ENCODE peak calls at places on chromosomes 13 and 19, in ten cellular contexts. Q is DND-41, C is neural progenitor cell, D is tibial nerve, B is breast epithelium, A is IMR-90, E is gastrocnemius medialis, N is fibroblast of lung, U is ovary, V is transverse colon. Z is an unnamed sample.

GRCh38 chr13:75445717-75446529 is 36.0 kb downstream of the TBC1D4 start:
- DNase-seq in U (no peak), V (no peak), D (no peak), B (no peak), A (peak), C (no peak), Q (no peak), E (no peak), N (peak), Z (no peak)

GRCh38 chr19:51503428-51503827 is 1.8 kb upstream of the SIGLEC12 start:
- DNase-seq in C (no peak), N (no peak), U (no peak), B (no peak), A (no peak), D (no peak), V (no peak), Q (no peak), E (no peak), Z (no peak)

GRCh38 chr13:23810842-23811241 is 78.4 kb downstream of the MIPEP start:
- DNase-seq in D (no peak), Q (no peak), N (no peak), A (no peak), B (no peak), U (no peak), V (no peak), E (no peak), C (no peak), Z (no peak)

GRCh38 chr19:33373701-33374405 is at the start of gene CEBPG:
- DNase-seq in N (peak), A (peak), U (peak), V (peak), B (no peak), C (peak), Q (peak), D (no peak), E (peak), Z (peak)

GRCh38 chr19:40284501-40285352 is at the start of gene AKT2:
- DNase-seq in Q (peak), D (peak), U (peak), A (peak), V (no peak), B (no peak), E (peak), C (peak), N (peak), Z (peak)

GRCh38 chr13:44410328-44410859 is 36.8 kb downstream of the SERP2 start:
- DNase-seq in E (no peak), V (peak), A (no peak), B (no peak), C (no peak), Q (no peak), D (no peak), U (no peak), N (no peak), Z (no peak)

GRCh38 chr19:498591-498950 is 2.3 kb downstream of the MADCAM1 start:
- DNase-seq in B (no peak), U (no peak), E (no peak), D (no peak), C (no peak), Q (no peak), V (no peak), A (no peak), N (no peak), Z (no peak)

GRCh38 chr13:46492946-46493345 is 60.0 kb upstream of the LRCH1 start:
- DNase-seq in B (no peak), C (peak), A (peak), D (peak), U (no peak), E (no peak), Q (peak), V (no peak), N (peak), Z (no peak)

GRCh38 chr19:17942582-17943283 is 9.9 kb downstream of the CCDC124 start:
- DNase-seq in A (no peak), N (no peak), C (no peak), U (peak), B (no peak), E (no peak), Q (no peak), V (no peak), D (no peak), Z (no peak)

GRCh38 chr19:1674293-1674679 is 21.9 kb upstream of the TCF3 start:
- DNase-seq in A (no peak), C (no peak), V (no peak), Q (no peak), E (no peak), U (no peak), B (no peak), D (no peak), N (no peak), Z (no peak)

GRCh38 chr19:1676351-1677266 is 24.2 kb upstream of the TCF3 start:
- DNase-seq in B (no peak), Q (no peak), N (no peak), C (no peak), D (no peak), V (no peak), E (no peak), A (no peak), U (no peak), Z (no peak)

GRCh38 chr19:1673645-1674292 is 21.4 kb upstream of the TCF3 start:
- DNase-seq in A (no peak), D (no peak), C (no peak), Q (no peak), U (no peak), N (no peak), B (no peak), E (no peak), V (no peak), Z (no peak)

GRCh38 chr19:1678073-1678472 is 25.7 kb upstream of the TCF3 start:
- DNase-seq in V (no peak), N (no peak), C (no peak), A (no peak), D (no peak), B (no peak), Q (no peak), U (no peak), E (no peak), Z (no peak)

DNA sequence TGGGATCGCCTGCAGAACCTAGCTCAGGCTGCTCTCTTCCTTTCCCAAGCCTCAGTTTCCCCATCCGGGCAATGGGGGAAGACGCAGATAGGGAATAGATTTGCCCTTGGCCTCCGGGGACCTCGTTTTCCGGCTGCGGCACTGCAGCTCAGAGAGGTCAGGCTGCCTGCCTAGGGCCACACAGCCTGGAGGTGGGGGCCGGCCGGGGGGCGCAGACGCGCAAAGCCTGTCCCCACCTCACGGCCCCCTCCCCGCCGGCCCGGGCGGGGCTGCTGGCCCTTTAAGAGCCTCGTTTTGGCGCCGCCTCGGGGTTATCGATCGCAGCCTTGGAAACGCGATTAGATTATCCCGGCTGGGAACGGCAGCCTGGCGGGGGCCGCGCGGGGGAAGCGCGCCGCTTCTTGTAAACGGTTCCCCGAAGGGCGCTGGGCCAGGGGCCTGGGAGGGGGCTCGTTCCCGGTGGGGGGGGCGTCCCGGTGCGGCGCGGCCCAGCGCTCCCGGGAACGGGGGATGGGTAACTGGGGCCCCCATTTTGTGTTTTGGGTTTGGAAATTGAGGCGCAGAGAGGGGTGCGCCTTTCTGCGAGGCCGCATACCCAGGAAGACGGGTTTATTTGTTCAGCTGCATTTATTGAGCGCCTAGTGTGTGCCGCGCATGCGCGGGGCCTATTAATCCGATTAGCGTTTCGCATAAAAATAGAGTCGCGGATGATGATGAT is 23.4 kb upstream of the TCF3 start:
- DNase-seq in A (no peak), Q (no peak), U (no peak), V (no peak), B (no peak), D (no peak), C (peak), N (no peak), E (no peak), Z (no peak)
- H3K4me3 ChIP-seq in A (no peak), Q (no peak), U (no peak), V (no peak), B (no peak), D (no peak), C (peak), N (no peak), E (no peak), Z (no peak)

GRCh38 chr19:35048911-35049411 is 7.4 kb downstream of the HPN start:
- DNase-seq in V (no peak), N (no peak), U (no peak), C (no peak), D (no peak), B (no peak), Q (no peak), A (no peak), E (peak), Z (no peak)
- H3K27ac ChIP-seq in V (no peak), N (no peak), U (no peak), C (no peak), D (no peak), B (no peak), Q (no peak), A (no peak), E (peak), Z (no peak)

GRCh38 chr13:108345016-108345415 is 75.5 kb downstream of the TNFSF13B start:
- DNase-seq in E (no peak), U (no peak), Q (no peak), V (no peak), C (peak), N (no peak), B (no peak), D (no peak), A (no peak), Z (no peak)

GRCh38 chr13:108346376-108346775 is 76.9 kb downstream of the TNFSF13B start:
- DNase-seq in E (no peak), D (no peak), V (no peak), B (no peak), U (no peak), N (no peak), A (no peak), C (no peak), Q (no peak), Z (no peak)

GRCh38 chr13:108342369-108343289 is 73.1 kb downstream of the TNFSF13B start:
- DNase-seq in U (no peak), D (no peak), C (peak), Q (no peak), N (peak), V (no peak), E (no peak), B (no peak), A (peak), Z (no peak)
- TF ChIP-seq CTCF in U (no peak), D (peak), C (peak), Q (peak), N (peak), V (peak), E (no peak), B (peak), A (peak), Z (peak)

GRCh38 chr19:12784871-12785430 is 6.3 kb upstream of the JUNB start:
- DNase-seq in A (peak), Q (no peak), E (no peak), C (no peak), D (no peak), N (no peak), B (no peak), U (no peak), V (no peak), Z (no peak)
- H3K4me3 ChIP-seq in A (no peak), Q (no peak), E (no peak), C (no peak), D (no peak), N (no peak), B (no peak), U (no peak), V (no peak), Z (peak)

GRCh38 chr19:13001502-13002388 is 6.5 kb downstream of the NFIX start:
- DNase-seq in C (no peak), U (peak), V (peak), Q (no peak), A (no peak), N (peak), B (peak), E (peak), D (peak), Z (peak)
- H3K27ac ChIP-seq in C (no peak), U (peak), V (peak), Q (no peak), A (peak), N (peak), B (peak), E (peak), D (peak), Z (peak)

GRCh38 chr19:42352216-42352892 is 26.9 kb downstream of the MEGF8 start:
- DNase-seq in U (no peak), C (peak), A (peak), N (no peak), B (peak), E (no peak), Q (no peak), V (no peak), D (no peak), Z (no peak)

GRCh38 chr19:42350417-42350816 is 25.0 kb downstream of the MEGF8 start:
- DNase-seq in B (no peak), V (no peak), U (no peak), D (no peak), A (no peak), C (no peak), N (no peak), Q (no peak), E (no peak), Z (no peak)

GRCh38 chr19:42352893-42353259 is 27.4 kb downstream of the MEGF8 start:
- DNase-seq in V (no peak), U (no peak), D (no peak), B (no peak), N (no peak), C (no peak), E (no peak), Q (no peak), A (no peak), Z (no peak)

GRCh38 chr19:42349378-42350107 is 24.1 kb downstream of the MEGF8 start:
- DNase-seq in B (no peak), A (no peak), N (no peak), U (no peak), E (no peak), V (no peak), D (no peak), Q (no peak), C (no peak), Z (no peak)

GRCh38 chr19:42351079-42351735 is 25.8 kb downstream of the MEGF8 start:
- DNase-seq in N (no peak), A (no peak), D (no peak), B (no peak), Q (no peak), E (no peak), V (no peak), U (no peak), C (no peak), Z (no peak)
- TF ChIP-seq CTCF in N (no peak), A (no peak), D (no peak), B (no peak), Q (no peak), E (no peak), V (no peak), U (no peak), C (no peak), Z (no peak)

GRCh38 chr19:13864223-13864512 is 12.8 kb upstream of the NANOS3 start:
- DNase-seq in C (no peak), V (no peak), D (no peak), B (no peak), N (no peak), U (no peak), Q (no peak), E (no peak), A (no peak), Z (no peak)

GRCh38 chr19:13866463-13867046 is 10.4 kb upstream of the NANOS3 start:
- DNase-seq in E (no peak), B (no peak), A (no peak), C (no peak), Q (no peak), D (no peak), V (no peak), N (no peak), U (no peak), Z (no peak)

GRCh38 chr19:13865578-13866462 is 11.1 kb upstream of the NANOS3 start:
- DNase-seq in U (peak), C (peak), E (no peak), N (no peak), D (no peak), B (no peak), Q (peak), A (no peak), V (no peak), Z (no peak)

GRCh38 chr19:13864513-13865242 is 12.3 kb upstream of the NANOS3 start:
- DNase-seq in N (no peak), A (no peak), B (no peak), D (no peak), V (no peak), E (no peak), U (peak), Q (peak), C (no peak), Z (no peak)

GRCh38 chr19:13865243-13865577 is 11.7 kb upstream of the NANOS3 start:
- DNase-seq in D (no peak), U (no peak), A (no peak), E (no peak), B (no peak), V (no peak), C (no peak), N (no peak), Q (peak), Z (no peak)
- H3K4me3 ChIP-seq in D (peak), U (peak), A (peak), E (peak), B (peak), V (peak), C (peak), N (no peak), Q (peak), Z (peak)

DNA sequence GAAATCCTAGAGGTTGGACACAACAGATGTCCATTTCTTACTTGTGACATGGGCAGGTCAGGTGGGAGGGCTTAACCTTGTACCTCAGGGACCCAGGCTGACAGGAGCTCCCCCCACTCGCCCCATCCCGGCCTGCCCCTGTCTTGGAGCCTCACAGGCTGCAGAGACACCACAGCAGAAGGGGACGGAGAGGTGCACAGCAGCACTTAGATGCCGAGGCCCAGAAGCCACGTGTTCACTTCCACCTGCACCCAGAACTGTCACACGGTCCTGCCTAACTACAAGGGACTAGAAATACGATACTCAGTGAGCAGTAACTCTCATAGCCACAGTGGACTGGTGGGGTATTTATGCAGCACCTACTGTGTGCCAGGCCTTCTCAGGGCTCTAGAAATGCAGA is 129.7 kb downstream of the SIPA1L3 start:
- DNase-seq in N (no peak), Q (no peak), A (no peak), U (no peak), V (no peak), C (no peak), B (no peak), E (no peak), D (no peak), Z (no peak)
- H3K27ac ChIP-seq in N (peak), Q (no peak), A (no peak), U (no peak), V (no peak), C (peak), B (no peak), E (peak), D (no peak), Z (no peak)

DNA sequence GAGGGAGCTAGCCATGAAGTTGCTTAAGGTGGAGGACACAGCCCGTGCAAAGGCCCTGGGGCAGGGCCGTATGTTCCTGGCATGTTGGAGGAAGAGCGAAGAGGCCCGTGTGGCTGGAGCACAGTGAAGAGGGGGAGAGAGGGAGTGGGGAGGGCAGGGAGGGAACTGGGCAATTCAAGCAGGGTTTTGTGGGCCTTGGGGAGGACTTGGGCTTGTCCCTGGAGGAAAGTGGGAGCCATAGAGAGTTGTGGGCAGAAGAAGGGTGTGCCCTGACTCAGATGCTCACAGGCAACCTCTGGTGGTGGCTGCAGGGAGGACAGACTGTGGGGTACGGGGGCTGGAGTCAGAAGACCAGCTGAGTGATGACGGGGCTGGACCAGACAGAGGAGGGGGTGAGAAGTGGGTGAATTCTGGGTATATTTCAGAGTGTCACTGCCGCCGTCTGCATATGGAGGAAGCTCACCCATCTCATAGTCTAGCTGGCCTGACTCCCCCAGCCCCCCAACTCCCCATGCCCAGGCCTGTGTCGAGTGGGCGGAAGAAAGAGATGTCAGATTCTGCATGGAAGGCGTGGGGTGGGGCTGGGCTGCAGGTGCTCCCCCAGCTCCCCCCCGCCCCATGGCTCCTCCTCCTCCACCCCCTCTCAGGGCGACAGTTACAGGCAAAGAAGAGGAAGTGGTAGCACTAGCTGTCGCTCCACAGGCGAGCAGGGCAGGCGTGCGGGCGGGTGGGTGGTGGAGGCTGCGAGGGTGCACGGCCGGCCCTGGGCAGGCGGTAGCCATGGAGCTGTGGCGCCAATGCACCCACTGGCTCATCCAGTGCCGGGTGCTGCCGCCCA is at the start of gene VAV1:
- DNase-seq in U (no peak), C (no peak), A (no peak), V (peak), N (no peak), B (no peak), D (no peak), E (peak), Q (peak), Z (peak)
- TF ChIP-seq CTCF in U (no peak), C (no peak), A (no peak), V (no peak), N (no peak), B (no peak), D (no peak), E (no peak), Q (peak), Z (no peak)

Z was measured in suprapubic skin.